ENCODE peak calls at places on chromosome 13, in five cellular contexts. One of them, this sample, is unnamed. For H3K4me1, the result is how much of the 10 kb centered on the place peaks cover.

GRCh38 chr13:45162194-45162593 is 38.7 kb downstream of the KCTD4 start:
- DNase-seq in esophagus squamous epithelium: no peak
- DNase-seq in A549: no peak
- DNase-seq in IMR-90: peak
- DNase-seq in spleen: no peak
- DNase-seq in this sample: no peak

GRCh38 chr13:76481738-76482137 is 404.5 kb downstream of the KCTD12 start:
- DNase-seq in esophagus squamous epithelium: no peak
- DNase-seq in A549: no peak
- DNase-seq in IMR-90: no peak
- DNase-seq in spleen: no peak
- DNase-seq in this sample: no peak

GRCh38 chr13:84917252-84917878 is 881.9 kb downstream of the SLITRK6 start:
- DNase-seq in esophagus squamous epithelium: no peak
- DNase-seq in A549: no peak
- DNase-seq in IMR-90: peak
- DNase-seq in spleen: no peak
- DNase-seq in this sample: no peak

GRCh38 chr13:21933001-21933400 is 262.1 kb downstream of the FGF9 start:
- DNase-seq in esophagus squamous epithelium: no peak
- DNase-seq in A549: no peak
- DNase-seq in IMR-90: no peak
- DNase-seq in spleen: no peak
- DNase-seq in this sample: no peak

GRCh38 chr13:98649861-98650260 is 73.0 kb upstream of the STK24 start:
- DNase-seq in esophagus squamous epithelium: no peak
- DNase-seq in A549: no peak
- DNase-seq in IMR-90: no peak
- DNase-seq in spleen: no peak
- DNase-seq in this sample: no peak

GRCh38 chr13:39822437-39822836 is 167.0 kb downstream of the COG6 start:
- DNase-seq in esophagus squamous epithelium: no peak
- DNase-seq in A549: no peak
- DNase-seq in IMR-90: no peak
- DNase-seq in spleen: no peak
- DNase-seq in this sample: no peak

GRCh38 chr13:47233734-47234133 is 336.9 kb upstream of the HTR2A start:
- DNase-seq in esophagus squamous epithelium: no peak
- DNase-seq in A549: no peak
- DNase-seq in IMR-90: no peak
- DNase-seq in spleen: no peak
- DNase-seq in this sample: no peak

GRCh38 chr13:103238441-103238840 is 172.2 kb upstream of the SLC10A2 start:
- DNase-seq in esophagus squamous epithelium: no peak
- DNase-seq in A549: no peak
- DNase-seq in IMR-90: no peak
- DNase-seq in spleen: no peak
- DNase-seq in this sample: no peak

GRCh38 chr13:101489635-101490034 is 37.2 kb downstream of the ITGBL1 start:
- DNase-seq in esophagus squamous epithelium: no peak
- DNase-seq in A549: no peak
- DNase-seq in IMR-90: peak
- DNase-seq in spleen: no peak
- DNase-seq in this sample: no peak

GRCh38 chr13:75250526-75251183 is 231.3 kb downstream of the TBC1D4 start:
- DNase-seq in esophagus squamous epithelium: no peak
- DNase-seq in A549: no peak
- DNase-seq in IMR-90: peak
- DNase-seq in spleen: no peak
- DNase-seq in this sample: no peak

GRCh38 chr13:76848596-76848995 is 37.6 kb downstream of the KCTD12 start:
- DNase-seq in esophagus squamous epithelium: no peak
- DNase-seq in A549: no peak
- DNase-seq in IMR-90: peak
- DNase-seq in spleen: no peak
- DNase-seq in this sample: no peak

GRCh38 chr13:50914848-50915247 is 5.3 kb downstream of the RNASEH2B start:
- DNase-seq in esophagus squamous epithelium: no peak
- DNase-seq in A549: no peak
- DNase-seq in IMR-90: peak
- DNase-seq in spleen: no peak
- DNase-seq in this sample: no peak

GRCh38 chr13:80084086-80084676 is 256.7 kb downstream of the SPRY2 start:
- DNase-seq in esophagus squamous epithelium: no peak
- DNase-seq in A549: no peak
- DNase-seq in IMR-90: peak
- DNase-seq in spleen: no peak
- DNase-seq in this sample: no peak

GRCh38 chr13:104206450-104207044 is 1140.3 kb upstream of the SLC10A2 start:
- DNase-seq in esophagus squamous epithelium: no peak
- DNase-seq in A549: no peak
- DNase-seq in IMR-90: no peak
- DNase-seq in spleen: no peak
- DNase-seq in this sample: no peak

GRCh38 chr13:31914843-31915242 is 116.7 kb upstream of the FRY start:
- DNase-seq in esophagus squamous epithelium: no peak
- DNase-seq in A549: no peak
- DNase-seq in IMR-90: no peak
- DNase-seq in spleen: no peak
- DNase-seq in this sample: no peak

GRCh38 chr13:85261757-85262346 is 537.4 kb downstream of the SLITRK6 start:
- DNase-seq in esophagus squamous epithelium: no peak
- DNase-seq in A549: no peak
- DNase-seq in IMR-90: peak
- DNase-seq in spleen: no peak
- DNase-seq in this sample: no peak

GRCh38 chr13:45925151-45925550 is 73.6 kb upstream of the SIAH3 start:
- DNase-seq in esophagus squamous epithelium: no peak
- DNase-seq in A549: no peak
- DNase-seq in IMR-90: no peak
- DNase-seq in spleen: no peak
- DNase-seq in this sample: no peak

GRCh38 chr13:71359641-71360040 is 507.4 kb downstream of the DACH1 start:
- DNase-seq in esophagus squamous epithelium: no peak
- DNase-seq in A549: no peak
- DNase-seq in IMR-90: no peak
- DNase-seq in spleen: no peak
- DNase-seq in this sample: no peak

GRCh38 chr13:27339299-27339698 is 68.7 kb downstream of the RASL11A start:
- DNase-seq in esophagus squamous epithelium: no peak
- DNase-seq in A549: peak
- DNase-seq in IMR-90: peak
- DNase-seq in spleen: no peak
- DNase-seq in this sample: no peak

GRCh38 chr13:79468819-79469218 is 12.1 kb upstream of the NDFIP2 start:
- DNase-seq in esophagus squamous epithelium: no peak
- DNase-seq in A549: no peak
- DNase-seq in IMR-90: no peak
- DNase-seq in spleen: no peak
- DNase-seq in this sample: no peak

GRCh38 chr13:33208290-33208990 is 77.1 kb downstream of the STARD13 start:
- DNase-seq in esophagus squamous epithelium: no peak
- DNase-seq in A549: no peak
- DNase-seq in IMR-90: no peak
- DNase-seq in spleen: no peak
- DNase-seq in this sample: no peak

GRCh38 chr13:95083758-95084157 is 217.5 kb downstream of the ABCC4 start:
- DNase-seq in esophagus squamous epithelium: no peak
- DNase-seq in A549: no peak
- DNase-seq in IMR-90: peak
- DNase-seq in spleen: no peak
- DNase-seq in this sample: no peak

GRCh38 chr13:91133941-91134772 is 213.3 kb upstream of the MIR17HG start:
- DNase-seq in esophagus squamous epithelium: no peak
- DNase-seq in A549: peak
- DNase-seq in IMR-90: peak
- DNase-seq in spleen: no peak
- DNase-seq in this sample: peak

GRCh38 chr13:26951581-26952177 is 191.1 kb upstream of the GPR12 start:
- DNase-seq in esophagus squamous epithelium: no peak
- DNase-seq in A549: no peak
- DNase-seq in IMR-90: no peak
- DNase-seq in spleen: no peak
- DNase-seq in this sample: no peak

GRCh38 chr13:53052675-53053074 is 24.1 kb downstream of the OLFM4 start:
- DNase-seq in esophagus squamous epithelium: no peak
- DNase-seq in A549: no peak
- DNase-seq in IMR-90: no peak
- DNase-seq in spleen: no peak
- DNase-seq in this sample: no peak

GRCh38 chr13:45162821-45163220 is 38.0 kb downstream of the KCTD4 start:
- DNase-seq in esophagus squamous epithelium: no peak
- DNase-seq in A549: peak
- DNase-seq in IMR-90: peak
- DNase-seq in spleen: no peak
- DNase-seq in this sample: no peak

GRCh38 chr13:95154441-95154886 is 146.8 kb downstream of the ABCC4 start:
- DNase-seq in esophagus squamous epithelium: no peak
- DNase-seq in A549: no peak
- DNase-seq in IMR-90: no peak
- DNase-seq in spleen: no peak
- DNase-seq in this sample: no peak

GRCh38 chr13:19634129-19634740 is 776 bp downstream of the MPHOSPH8 start:
- DNase-seq in esophagus squamous epithelium: no peak
- DNase-seq in A549: no peak
- DNase-seq in IMR-90: peak
- DNase-seq in spleen: no peak
- DNase-seq in this sample: no peak

DNA sequence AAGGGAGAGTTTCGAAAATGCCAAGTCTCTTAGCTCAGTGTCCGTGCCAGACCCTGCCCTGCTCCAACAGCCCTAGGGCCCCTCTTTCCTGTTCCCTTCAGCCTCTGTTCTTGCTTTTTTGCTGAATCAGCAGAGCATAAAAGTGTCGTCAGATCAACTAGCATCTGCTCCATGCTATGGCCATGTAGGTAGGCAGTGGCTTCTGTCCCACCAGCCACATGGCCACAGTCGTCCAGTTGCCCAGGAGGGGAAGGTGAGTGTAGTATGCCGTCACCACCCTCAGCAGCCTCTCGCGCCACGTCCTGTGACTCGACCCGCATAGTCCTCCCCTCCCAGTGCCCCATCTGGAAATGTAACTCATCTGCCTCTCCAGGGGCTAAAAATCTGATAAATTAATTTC is 50.9 kb upstream of the ATP11A start:
- DNase-seq in esophagus squamous epithelium: no peak
- DNase-seq in A549: no peak
- DNase-seq in IMR-90: no peak
- DNase-seq in spleen: peak
- DNase-seq in this sample: no peak
- H3K4me1 ChIP-seq in esophagus squamous epithelium: under half
- H3K4me1 ChIP-seq in A549: under half
- H3K4me1 ChIP-seq in IMR-90: under half
- H3K4me1 ChIP-seq in spleen: under half
- H3K4me1 ChIP-seq in this sample: under half

GRCh38 chr13:23786607-23787006 is 102.6 kb downstream of the MIPEP start:
- DNase-seq in esophagus squamous epithelium: no peak
- DNase-seq in A549: no peak
- DNase-seq in IMR-90: no peak
- DNase-seq in spleen: no peak
- DNase-seq in this sample: no peak

GRCh38 chr13:23790591-23791170 is 98.5 kb downstream of the MIPEP start:
- DNase-seq in esophagus squamous epithelium: no peak
- DNase-seq in A549: no peak
- DNase-seq in IMR-90: peak
- DNase-seq in spleen: no peak
- DNase-seq in this sample: no peak

GRCh38 chr13:23792680-23793079 is 96.5 kb downstream of the MIPEP start:
- DNase-seq in esophagus squamous epithelium: no peak
- DNase-seq in A549: no peak
- DNase-seq in IMR-90: peak
- DNase-seq in spleen: no peak
- DNase-seq in this sample: no peak

GRCh38 chr13:23789576-23790346 is 99.4 kb downstream of the MIPEP start:
- DNase-seq in esophagus squamous epithelium: no peak
- DNase-seq in A549: no peak
- DNase-seq in IMR-90: no peak
- DNase-seq in spleen: no peak
- DNase-seq in this sample: no peak

DNA sequence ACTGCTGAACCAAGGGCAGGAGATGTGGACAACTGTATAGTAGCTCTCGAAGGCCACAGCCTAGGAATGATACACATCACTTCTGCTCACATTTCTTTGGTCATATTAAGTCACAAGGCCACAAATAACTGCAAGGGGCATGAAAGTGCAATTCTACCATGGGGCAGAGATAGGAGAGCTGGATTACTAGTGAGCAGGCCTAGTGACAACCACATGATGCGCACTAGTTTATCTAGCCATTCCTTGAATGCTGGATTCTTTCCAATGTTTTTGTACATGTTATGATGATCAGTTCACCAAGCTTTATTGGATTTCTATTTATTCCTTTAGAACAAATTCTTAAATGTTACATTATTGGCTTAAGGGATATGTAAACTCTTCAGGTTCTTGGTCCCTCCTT is 100.7 kb downstream of the MIPEP start:
- DNase-seq in esophagus squamous epithelium: no peak
- DNase-seq in A549: no peak
- DNase-seq in IMR-90: peak
- DNase-seq in spleen: no peak
- DNase-seq in this sample: no peak
- H3K4me3 ChIP-seq in esophagus squamous epithelium: no peak
- H3K4me3 ChIP-seq in A549: no peak
- H3K4me3 ChIP-seq in IMR-90: no peak
- H3K4me3 ChIP-seq in spleen: no peak
- H3K4me3 ChIP-seq in this sample: no peak

DNA sequence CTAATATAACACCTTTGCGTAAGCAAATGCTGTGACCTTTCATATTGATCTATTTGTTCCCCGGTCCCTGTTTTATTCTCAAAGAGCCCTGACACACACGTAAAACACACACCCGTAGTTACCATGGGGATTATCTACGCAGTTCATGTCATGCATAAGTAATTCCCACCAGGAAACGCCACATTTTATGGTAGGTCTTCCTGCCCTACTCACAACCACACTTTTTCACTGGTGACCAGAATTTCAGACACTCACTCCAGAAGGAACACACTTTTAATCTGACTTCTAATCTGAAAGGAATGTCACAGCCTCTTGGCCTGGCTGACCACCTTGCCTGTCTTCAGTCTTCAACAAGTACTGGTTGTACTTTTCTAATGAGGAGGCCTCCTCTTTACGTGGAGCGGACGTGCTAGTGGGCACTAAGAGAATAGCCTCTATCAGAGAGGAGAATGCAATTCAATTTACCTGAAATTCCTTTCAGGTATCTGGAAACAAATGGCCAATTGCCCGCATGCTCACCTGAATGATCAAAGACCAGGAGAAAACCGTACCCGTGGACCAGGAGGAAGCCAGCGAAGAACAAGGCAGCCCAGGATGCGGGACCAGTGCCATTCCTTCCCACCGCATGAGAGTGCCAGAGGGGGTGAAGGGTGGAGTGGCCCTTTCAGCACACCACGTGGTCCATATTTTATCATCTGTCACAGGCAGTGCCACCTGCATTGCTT is 46.6 kb downstream of the SLC7A1 start:
- DNase-seq in esophagus squamous epithelium: no peak
- DNase-seq in A549: no peak
- DNase-seq in IMR-90: peak
- DNase-seq in spleen: no peak
- DNase-seq in this sample: no peak
- TF ChIP-seq POLR2A in esophagus squamous epithelium: no peak
- TF ChIP-seq POLR2A in A549: no peak
- TF ChIP-seq POLR2A in IMR-90: no peak
- TF ChIP-seq POLR2A in spleen: no peak
- TF ChIP-seq POLR2A in this sample: no peak

GRCh38 chr13:112716461-112716820 is 26.6 kb downstream of the ATP11A start:
- DNase-seq in esophagus squamous epithelium: no peak
- DNase-seq in A549: no peak
- DNase-seq in IMR-90: no peak
- DNase-seq in spleen: peak
- DNase-seq in this sample: no peak
- H3K4me1 ChIP-seq in esophagus squamous epithelium: under half
- H3K4me1 ChIP-seq in A549: under half
- H3K4me1 ChIP-seq in IMR-90: under half
- H3K4me1 ChIP-seq in spleen: under half
- H3K4me1 ChIP-seq in this sample: under half

This sample was measured in breast epithelium.